ENCODE peak calls at places on chromosomes 6 and 20, in six cellular contexts. D, M, X, L, O and P are unnamed samples.
A peak's percentile ranks its signal among the peaks of the same experiment; 100 is the strongest.

GRCh38 chr6:16398587-16398986 is 160.2 kb downstream of the GMPR start:
- DNase-seq in D (no peak), M (no peak), X (no peak), L (peak; percentile 35), O (no peak), P (no peak)

GRCh38 chr20:48052492-48052870 is 267.2 kb upstream of the SULF2 start:
- DNase-seq in D (no peak), M (no peak), X (peak; percentile 24), L (no peak), O (no peak), P (no peak)

GRCh38 chr20:41364236-41364855 is 2.3 kb downstream of the EMILIN3 start:
- DNase-seq in D (no peak), M (no peak), X (no peak), L (no peak), O (no peak), P (no peak)

GRCh38 chr6:142407685-142408273 is 106.0 kb downstream of the ADGRG6 start:
- DNase-seq in D (no peak), M (peak; percentile 47), X (no peak), L (no peak), O (no peak), P (no peak)

GRCh38 chr20:19212524-19213502 is at the start of gene SLC24A3:
- DNase-seq in D (no peak), M (no peak), X (peak; percentile 62), L (no peak), O (peak; percentile 81), P (no peak)

GRCh38 chr6:90179190-90180169 is 117.2 kb downstream of the BACH2 start:
- DNase-seq in D (peak; percentile 11), M (no peak), X (no peak), L (no peak), O (no peak), P (no peak)

GRCh38 chr6:118163609-118164008 is 256.5 kb downstream of the SLC35F1 start:
- DNase-seq in D (no peak), M (no peak), X (no peak), L (no peak), O (no peak), P (no peak)

GRCh38 chr6:109454483-109455160 is 950 bp downstream of the MICAL1 start:
- DNase-seq in D (peak; percentile 74), M (no peak), X (no peak), L (peak; percentile 25), O (peak; percentile 69), P (peak; percentile 22)

GRCh38 chr6:15410752-15411151 is 164.9 kb downstream of the JARID2 start:
- DNase-seq in D (no peak), M (no peak), X (no peak), L (no peak), O (no peak), P (peak; percentile 50)

GRCh38 chr6:169224185-169224695 is 29.4 kb downstream of the THBS2 start:
- DNase-seq in D (no peak), M (no peak), X (no peak), L (peak; percentile 50), O (no peak), P (no peak)

GRCh38 chr6:56802570-56802969 is 152.3 kb upstream of the BEND6 start:
- DNase-seq in D (no peak), M (peak; percentile 52), X (peak; percentile 83), L (peak; percentile 30), O (peak; percentile 45), P (no peak)

GRCh38 chr20:38134427-38135281 is 30.4 kb downstream of the TGM2 start:
- DNase-seq in D (no peak), M (no peak), X (no peak), L (peak; percentile 88), O (no peak), P (peak; percentile 33)

GRCh38 chr6:129981598-129981997 is 36.8 kb upstream of the L3MBTL3 start:
- DNase-seq in D (no peak), M (no peak), X (no peak), L (no peak), O (no peak), P (no peak)

GRCh38 chr6:42313038-42313437 is 95.4 kb upstream of the MRPS10 start:
- DNase-seq in D (no peak), M (no peak), X (no peak), L (peak; percentile 42), O (no peak), P (no peak)